ENCODE peak calls at places on chromosomes 7 and 10, in six cellular contexts. Z is IMR-90, G is H1, M is H9, O is trophoblast cell, T is neuronal stem cell. F is an unnamed sample.

GRCh38 chr10:114933588-114933987 is 4.4 kb upstream of the TRUB1 start:
- DNase-seq in Z (peak; percentile 30), G (no peak), M (no peak), O (no peak), T (no peak), F (no peak)

GRCh38 chr7:128946936-128947830 is 9.5 kb downstream of the IRF5 start:
- DNase-seq in Z (no peak), G (no peak), M (peak; percentile 76), O (no peak), T (no peak), F (no peak)

GRCh38 chr10:27646194-27646593 is 99.4 kb downstream of the MKX start:
- DNase-seq in Z (peak; percentile 68), G (no peak), M (no peak), O (peak; percentile 85), T (no peak), F (no peak)

GRCh38 chr10:132714906-132715790 is 70.8 kb downstream of the NKX6-2 start:
- DNase-seq in Z (no peak), G (no peak), M (no peak), O (no peak), T (no peak), F (no peak)

GRCh38 chr10:33537066-33537465 is 202.6 kb upstream of the NRP1 start:
- DNase-seq in Z (peak; percentile 59), G (no peak), M (no peak), O (no peak), T (no peak), F (no peak)

GRCh38 chr10:83078160-83078559 is 1061.1 kb upstream of the GHITM start:
- DNase-seq in Z (no peak), G (peak; percentile 36), M (no peak), O (peak; percentile 0), T (no peak), F (no peak)

GRCh38 chr10:98272690-98273453 is 4.9 kb upstream of the LOXL4 start:
- DNase-seq in Z (no peak), G (no peak), M (peak; percentile 63), O (no peak), T (no peak), F (no peak)

GRCh38 chr7:68868975-68869374 is 729.3 kb upstream of the AUTS2 start:
- DNase-seq in Z (no peak), G (no peak), M (no peak), O (no peak), T (no peak), F (no peak)

GRCh38 chr10:79066460-79067240 is 2.1 kb upstream of the ZMIZ1 start:
- DNase-seq in Z (peak; percentile 35), G (no peak), M (peak; percentile 69), O (peak; percentile 36), T (no peak), F (peak; percentile 49)

GRCh38 chr7:143131777-143132176 is at the start of gene PIP:
- DNase-seq in Z (no peak), G (no peak), M (no peak), O (no peak), T (no peak), F (no peak)

GRCh38 chr10:115390607-115391006 is 297.4 kb downstream of the ATRNL1 start:
- DNase-seq in Z (no peak), G (no peak), M (no peak), O (no peak), T (no peak), F (no peak)

GRCh38 chr10:62960416-62960815 is 144.2 kb upstream of the EGR2 start:
- DNase-seq in Z (peak; percentile 24), G (no peak), M (no peak), O (no peak), T (no peak), F (peak; percentile 12)

DNA sequence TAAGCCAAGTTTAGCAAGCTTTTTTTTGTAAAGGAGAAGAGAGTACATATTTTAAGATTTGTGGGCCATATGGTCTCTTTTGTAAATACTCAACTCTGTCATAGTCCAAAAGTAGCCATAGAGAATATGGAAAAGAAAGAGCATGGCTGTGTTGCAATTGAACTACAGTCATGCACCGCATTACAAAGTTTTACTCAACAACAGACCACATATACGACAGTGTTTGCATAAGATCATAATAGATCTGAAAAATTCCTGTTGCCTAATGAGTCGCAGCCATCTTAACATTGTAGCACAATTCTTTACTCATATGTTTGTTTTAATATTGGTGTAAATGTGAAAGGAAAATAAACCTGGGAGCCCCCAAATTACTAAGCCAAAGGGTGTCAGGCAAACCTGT is 440.8 kb downstream of the HTR7 start:
- DNase-seq in Z (peak; percentile 90), G (no peak), M (no peak), O (peak; percentile 79), T (no peak), F (peak; percentile 95)
- H3K14ac ChIP-seq in Z (no peak overlapping the region), G (no peak overlapping the region), M (no peak overlapping the region), O (no peak overlapping the region), T (no peak overlapping the region), F (no peak overlapping the region)

GRCh38 chr7:10875081-10875480 is 98.6 kb upstream of the PHF14 start:
- DNase-seq in Z (no peak), G (no peak), M (no peak), O (no peak), T (no peak), F (no peak)

DNA sequence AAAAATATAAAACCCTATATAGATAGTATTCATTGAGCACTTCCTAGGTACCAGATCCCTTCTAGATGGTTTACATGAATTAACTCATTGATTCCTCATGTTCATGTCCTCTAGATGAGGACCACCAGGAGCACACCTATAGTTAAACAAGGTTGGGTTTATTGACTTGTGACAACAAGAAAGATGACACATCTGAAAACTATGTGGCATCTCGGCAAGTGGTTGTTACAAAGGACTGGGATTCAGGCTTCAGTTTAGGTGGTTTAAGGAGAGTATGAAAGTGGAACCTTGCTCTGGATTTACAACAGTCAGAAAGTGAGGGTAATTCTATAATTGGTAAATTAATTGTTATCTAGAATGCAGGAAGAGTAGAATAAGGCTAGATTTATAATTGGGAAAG is 99.0 kb upstream of the PHF14 start:
- DNase-seq in Z (no peak), G (no peak), M (no peak), O (peak; percentile 40), T (no peak), F (no peak)
- H3K14ac ChIP-seq in Z (no peak overlapping the region), G (no peak overlapping the region), M (no peak overlapping the region), O (no peak overlapping the region), T (no peak overlapping the region), F (no peak overlapping the region)

GRCh38 chr7:1548438-1548831 is 7.6 kb downstream of the TMEM184A start:
- DNase-seq in Z (no peak), G (no peak), M (no peak), O (no peak), T (no peak), F (peak; percentile 31)

GRCh38 chr7:1550846-1551155 is 5.2 kb downstream of the TMEM184A start:
- DNase-seq in Z (no peak), G (no peak), M (no peak), O (no peak), T (no peak), F (no peak)

GRCh38 chr7:1548944-1549343 is 7.1 kb downstream of the TMEM184A start:
- DNase-seq in Z (no peak), G (no peak), M (no peak), O (no peak), T (no peak), F (peak; percentile 18)

GRCh38 chr7:1550005-1550845 is 5.8 kb downstream of the TMEM184A start:
- DNase-seq in Z (no peak), G (no peak), M (no peak), O (no peak), T (no peak), F (peak; percentile 4)

DNA sequence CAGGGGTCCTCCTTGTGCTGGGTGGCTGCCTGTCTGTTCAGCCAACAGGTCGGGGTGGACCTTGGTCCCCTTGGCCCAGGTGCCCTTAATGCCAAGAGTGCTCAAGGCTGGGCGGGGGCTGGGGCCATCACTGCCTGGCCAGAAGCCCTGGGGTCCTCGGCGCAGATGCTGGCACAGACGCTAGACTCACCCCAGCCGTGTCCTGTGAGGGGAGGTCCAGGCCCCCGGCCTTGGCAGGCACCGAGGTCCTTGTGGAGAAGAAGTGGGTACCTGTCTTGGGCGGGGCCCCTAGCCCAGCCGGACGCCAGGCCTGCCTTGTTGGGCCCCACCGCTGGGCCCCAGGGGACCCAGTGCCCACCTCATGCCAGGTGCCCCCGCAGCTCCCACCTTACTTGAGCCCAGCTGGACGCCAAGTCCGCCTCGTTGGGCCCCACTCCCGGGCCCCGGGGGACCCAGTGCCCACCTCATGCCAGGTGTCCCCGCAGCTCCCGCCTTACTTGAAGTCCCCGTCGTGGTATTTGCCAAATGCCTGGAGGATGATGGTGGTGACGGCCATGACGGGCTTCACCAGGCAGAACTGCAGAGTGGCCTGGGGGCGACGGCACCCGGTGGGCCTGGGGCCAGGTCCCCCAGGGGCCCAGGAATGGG is 6.5 kb downstream of the TMEM184A start:
- DNase-seq in Z (no peak), G (no peak), M (no peak), O (no peak), T (no peak), F (peak; percentile 2)
- H3K14ac ChIP-seq in Z (no peak overlapping the region), G (no peak overlapping the region), M (no peak overlapping the region), O (no peak overlapping the region), T (peak overlapping the region; percentile 99), F (no peak overlapping the region)

GRCh38 chr7:132457658-132458057 is 118.6 kb downstream of the PLXNA4 start:
- DNase-seq in Z (no peak), G (no peak), M (no peak), O (no peak), T (no peak), F (no peak)

GRCh38 chr7:132455306-132455705 is 121.0 kb downstream of the PLXNA4 start:
- DNase-seq in Z (no peak), G (no peak), M (no peak), O (no peak), T (no peak), F (no peak)

GRCh38 chr7:132458685-132459084 is 117.6 kb downstream of the PLXNA4 start:
- DNase-seq in Z (no peak), G (no peak), M (no peak), O (no peak), T (no peak), F (no peak)

GRCh38 chr7:132453825-132454224 is 122.4 kb downstream of the PLXNA4 start:
- DNase-seq in Z (no peak), G (no peak), M (no peak), O (no peak), T (no peak), F (no peak)

GRCh38 chr7:132456418-132456817 is 119.9 kb downstream of the PLXNA4 start:
- DNase-seq in Z (no peak), G (no peak), M (peak; percentile 35), O (no peak), T (no peak), F (no peak)
- H3K14ac ChIP-seq in Z (no peak overlapping the region), G (no peak overlapping the region), M (no peak overlapping the region), O (no peak overlapping the region), T (no peak overlapping the region), F (no peak overlapping the region)

GRCh38 chr10:85575441-85575840 is 791.2 kb downstream of the GRID1 start:
- DNase-seq in Z (no peak), G (no peak), M (no peak), O (no peak), T (no peak), F (no peak)

GRCh38 chr10:85565381-85565780 is 801.2 kb downstream of the GRID1 start:
- DNase-seq in Z (no peak), G (no peak), M (peak; percentile 40), O (peak; percentile 59), T (no peak), F (no peak)

GRCh38 chr10:85570871-85571270 is 795.7 kb downstream of the GRID1 start:
- DNase-seq in Z (no peak), G (no peak), M (no peak), O (peak; percentile 78), T (no peak), F (no peak)
- H3K14ac ChIP-seq in Z (no peak overlapping the region), G (no peak overlapping the region), M (no peak overlapping the region), O (no peak overlapping the region), T (no peak overlapping the region), F (no peak overlapping the region)

GRCh38 chr10:121296378-121296777 is 301.9 kb downstream of the FGFR2 start:
- DNase-seq in Z (no peak), G (no peak), M (no peak), O (no peak), T (no peak), F (no peak)
- H3K14ac ChIP-seq in Z (no peak overlapping the region), G (no peak overlapping the region), M (no peak overlapping the region), O (no peak overlapping the region), T (no peak overlapping the region), F (no peak overlapping the region)